ENCODE peak calls at places on chromosomes 1 and 21, in nine cellular contexts. Y is WTC11; S is EL; H is activated CD4-positive, alpha-beta T cell treated with anti-CD3 and anti-CD28 coated beads, Interleukin-2, amount 50 U/mL, for 24 hours; Q is CD4-positive, alpha-beta memory T cell; O is stomach; I is stimulated activated CD8-positive, alpha-beta memory T cell treated with anti-CD3 and anti-CD28 coated beads, Interleukin-7, amount 100 ng/mL, for 1 hour; F is tibial artery; M is iPS-NIHi11. G is an unnamed sample.
A peak's percentile ranks its signal among the peaks of the same experiment; 100 is the strongest.

GRCh38 chr1:218377143-218377660 is 32.1 kb downstream of the TGFB2 start:
- DNase-seq in Y (no peak), S (peak; percentile 98), H (peak; percentile 78), Q (peak; percentile 47), O (no peak), I (peak; percentile 15), F (no peak), M (no peak), G (no peak)

GRCh38 chr21:20971296-20971921 is 26.8 kb upstream of the NCAM2 start:
- DNase-seq in Y (peak; percentile 59), S (peak; percentile 3), H (no peak), Q (no peak), O (no peak), I (no peak), F (no peak), M (peak; percentile 53), G (no peak)

GRCh38 chr1:107572674-107573205 is 392.2 kb downstream of the VAV3 start:
- DNase-seq in Y (no peak), S (peak; percentile 42), H (no peak), Q (no peak), O (no peak), I (no peak), F (no peak), M (no peak), G (peak; percentile 63)

GRCh38 chr1:244865028-244865371 is 657 bp upstream of the HNRNPU start:
- DNase-seq in Y (peak; percentile 34), S (no peak), H (peak; percentile 21), Q (no peak), O (peak; percentile 33), I (no peak), F (no peak), M (peak; percentile 15), G (peak; percentile 54)

GRCh38 chr1:33050221-33051076 is 13.8 kb upstream of the AK2 start:
- DNase-seq in Y (peak; percentile 23), S (peak; percentile 95), H (no peak), Q (no peak), O (no peak), I (no peak), F (no peak), M (no peak), G (no peak)

GRCh38 chr1:234980657-234981396 is 147.8 kb downstream of the TOMM20 start:
- DNase-seq in Y (no peak), S (peak; percentile 94), H (peak; percentile 77), Q (no peak), O (peak; percentile 67), I (peak; percentile 24), F (peak; percentile 95), M (no peak), G (peak; percentile 83)

GRCh38 chr1:208820600-208821232 is 576.5 kb upstream of the PLXNA2 start:
- DNase-seq in Y (no peak), S (no peak), H (no peak), Q (no peak), O (no peak), I (no peak), F (no peak), M (no peak), G (no peak)

GRCh38 chr1:232428781-232429530 is 201.0 kb downstream of the SIPA1L2 start:
- DNase-seq in Y (no peak), S (peak; percentile 51), H (no peak), Q (no peak), O (no peak), I (no peak), F (no peak), M (no peak), G (no peak)

GRCh38 chr1:33443705-33444180 is 12.8 kb upstream of the PHC2 start:
- DNase-seq in Y (no peak), S (no peak), H (no peak), Q (no peak), O (no peak), I (no peak), F (no peak), M (no peak), G (no peak)

GRCh38 chr1:17176306-17177061 is 28.4 kb upstream of the PADI1 start:
- DNase-seq in Y (no peak), S (no peak), H (no peak), Q (no peak), O (no peak), I (no peak), F (no peak), M (no peak), G (no peak)

GRCh38 chr1:92301021-92301420 is 2.2 kb downstream of the RPAP2 start:
- DNase-seq in Y (no peak), S (no peak), H (no peak), Q (no peak), O (no peak), I (no peak), F (no peak), M (no peak), G (no peak)

GRCh38 chr1:112744019-112744578 is 29.0 kb upstream of the PPM1J start:
- DNase-seq in Y (peak; percentile 69), S (peak; percentile 51), H (no peak), Q (no peak), O (no peak), I (no peak), F (no peak), M (peak; percentile 66), G (no peak)

GRCh38 chr1:10962483-10962882 is 50.0 kb upstream of the TARDBP start:
- DNase-seq in Y (no peak), S (no peak), H (no peak), Q (no peak), O (peak; percentile 47), I (no peak), F (no peak), M (peak; percentile 26), G (no peak)

GRCh38 chr1:3056641-3057040 is 12.4 kb upstream of the PRDM16 start:
- DNase-seq in Y (no peak), S (no peak), H (no peak), Q (no peak), O (no peak), I (no peak), F (no peak), M (no peak), G (no peak)

GRCh38 chr1:93255222-93256079 is 74.9 kb downstream of the CCDC18 start:
- DNase-seq in Y (no peak), S (peak; percentile 92), H (no peak), Q (no peak), O (no peak), I (no peak), F (no peak), M (no peak), G (no peak)

GRCh38 chr1:197557302-197557701 is 218.0 kb downstream of the DENND1B start:
- DNase-seq in Y (no peak), S (peak; percentile 35), H (no peak), Q (no peak), O (no peak), I (no peak), F (no peak), M (no peak), G (no peak)

GRCh38 chr1:88935522-88936222 is 44.3 kb upstream of the GTF2B start:
- DNase-seq in Y (no peak), S (peak; percentile 37), H (peak; percentile 11), Q (peak; percentile 37), O (no peak), I (no peak), F (no peak), M (peak; percentile 41), G (no peak)

GRCh38 chr1:52348704-52349301 is 17.2 kb downstream of the CC2D1B start:
- DNase-seq in Y (peak; percentile 67), S (peak; percentile 18), H (no peak), Q (no peak), O (no peak), I (no peak), F (no peak), M (peak; percentile 63), G (no peak)

GRCh38 chr21:42120056-42120903 is 49.2 kb downstream of the UMODL1 start:
- DNase-seq in Y (no peak), S (no peak), H (no peak), Q (no peak), O (no peak), I (no peak), F (no peak), M (no peak), G (no peak)

GRCh38 chr1:168135116-168135981 is 1.4 kb downstream of the GPR161 start:
- DNase-seq in Y (no peak), S (peak; percentile 41), H (no peak), Q (no peak), O (no peak), I (no peak), F (no peak), M (no peak), G (no peak)

GRCh38 chr1:58584082-58584895 is 7.2 kb upstream of the TACSTD2 start:
- DNase-seq in Y (no peak), S (peak; percentile 98), H (no peak), Q (no peak), O (peak; percentile 45), I (no peak), F (peak; percentile 91), M (no peak), G (peak; percentile 76)

GRCh38 chr21:27700974-27701614 is 734.2 kb upstream of the ADAMTS5 start:
- DNase-seq in Y (peak; percentile 81), S (peak; percentile 88), H (peak; percentile 48), Q (peak; percentile 30), O (peak; percentile 86), I (no peak), F (peak; percentile 88), M (peak; percentile 75), G (peak; percentile 86)

GRCh38 chr1:177786346-177786745 is 183.5 kb downstream of the SEC16B start:
- DNase-seq in Y (no peak), S (peak; percentile 30), H (no peak), Q (no peak), O (no peak), I (no peak), F (no peak), M (no peak), G (no peak)

GRCh38 chr1:24769656-24770651 is 24.7 kb downstream of the CLIC4 start:
- DNase-seq in Y (no peak), S (peak; percentile 92), H (no peak), Q (no peak), O (no peak), I (no peak), F (no peak), M (no peak), G (no peak)

GRCh38 chr1:77447669-77448068 is 165.8 kb downstream of the AK5 start:
- DNase-seq in Y (no peak), S (no peak), H (no peak), Q (no peak), O (no peak), I (no peak), F (no peak), M (no peak), G (no peak)

GRCh38 chr1:211606914-211607751 is 28.2 kb upstream of the SLC30A1 start:
- DNase-seq in Y (no peak), S (no peak), H (no peak), Q (peak; percentile 21), O (no peak), I (no peak), F (no peak), M (no peak), G (no peak)

GRCh38 chr1:190837888-190838287 is 360.2 kb upstream of the BRINP3 start:
- DNase-seq in Y (no peak), S (no peak), H (no peak), Q (no peak), O (no peak), I (no peak), F (no peak), M (no peak), G (no peak)

GRCh38 chr1:119327436-119328155 is 41.0 kb upstream of the HAO2 start:
- DNase-seq in Y (peak; percentile 62), S (peak; percentile 60), H (no peak), Q (peak; percentile 21), O (peak; percentile 31), I (no peak), F (no peak), M (peak; percentile 28), G (peak; percentile 70)

G was measured in ureter.